ENCODE peak calls at places on chromosomes 7 and 10, in six cellular contexts. Z, A, U, J, B and V are unnamed samples.

GRCh38 chr10:103761075-103761920 is 94.1 kb downstream of the SH3PXD2A start:
- DNase-seq in J (no peak), A (no peak), B (no peak), Z (no peak), U (no peak), V (no peak)

GRCh38 chr7:98283887-98284222 is 2.4 kb downstream of the BRI3 start:
- DNase-seq in B (no peak), U (no peak), A (no peak), J (no peak), Z (no peak), V (no peak)

GRCh38 chr7:106552645-106553445 is 108.1 kb downstream of the CCDC71L start:
- DNase-seq in J (no peak), Z (no peak), B (no peak), A (no peak), U (peak), V (no peak)

GRCh38 chr10:89588671-89589070 is 53.3 kb upstream of the SLC16A12 start:
- DNase-seq in B (no peak), Z (no peak), U (no peak), J (no peak), A (no peak), V (no peak)

GRCh38 chr10:92242910-92243671 is 47.8 kb downstream of the CPEB3 start:
- DNase-seq in Z (peak), B (peak), U (peak), A (peak), J (peak), V (peak)

GRCh38 chr7:3027455-3027854 is 16.2 kb downstream of the CARD11 start:
- DNase-seq in A (no peak), B (no peak), Z (no peak), U (no peak), J (no peak), V (no peak)

GRCh38 chr10:129993621-129994020 is 29.5 kb upstream of the EBF3 start:
- DNase-seq in U (no peak), J (no peak), Z (no peak), A (no peak), B (no peak), V (no peak)

GRCh38 chr10:30348378-30348776 is 701 bp downstream of the MTPAP start:
- DNase-seq in J (no peak), B (no peak), A (no peak), Z (no peak), U (no peak), V (no peak)